ENCODE peak calls at places on chromosomes 13 and 19, in four cellular contexts. S is A549, Y is HepG2, V is K562. D is an unnamed sample.

GRCh38 chr13:66036024-66036614 is 1194.0 kb downstream of the PCDH9 start:
- DNase-seq in S (no peak), Y (no peak), V (no peak), D (no peak)

GRCh38 chr19:33868821-33869412 is 72.2 kb downstream of the KCTD15 start:
- DNase-seq in S (no peak), Y (no peak), V (no peak), D (peak)

GRCh38 chr13:48923376-48923775 is 52.3 kb upstream of the FNDC3A start:
- DNase-seq in S (no peak), Y (no peak), V (no peak), D (no peak)

GRCh38 chr19:41449865-41450178 is 6.9 kb downstream of the ERICH4 start:
- DNase-seq in S (no peak), Y (no peak), V (no peak), D (no peak)

GRCh38 chr19:49362048-49362925 is at the start of gene TEAD2:
- DNase-seq in S (peak), Y (peak), V (peak), D (peak)

GRCh38 chr19:33407716-33408115 is 34.2 kb downstream of the CEBPG start:
- DNase-seq in S (no peak), Y (no peak), V (no peak), D (no peak)

GRCh38 chr19:677201-677600 is 1.0 kb downstream of the FSTL3 start:
- DNase-seq in S (peak), Y (peak), V (no peak), D (no peak)

GRCh38 chr13:44052843-44053607 is 173.3 kb downstream of the LACC1 start:
- DNase-seq in S (no peak), Y (no peak), V (no peak), D (peak)

GRCh38 chr13:33676700-33677048 is 141.3 kb upstream of the RFC3 start:
- DNase-seq in S (peak), Y (peak), V (no peak), D (no peak)

GRCh38 chr19:49475995-49476880 is 2.2 kb downstream of the FLT3LG start:
- DNase-seq in S (peak), Y (no peak), V (peak), D (peak)

GRCh38 chr13:45206340-45206739 is 5.5 kb upstream of the KCTD4 start:
- DNase-seq in S (peak), Y (no peak), V (no peak), D (no peak)

GRCh38 chr13:77779461-77780272 is 82.2 kb downstream of the SLAIN1 start:
- DNase-seq in S (peak), Y (peak), V (no peak), D (no peak)

GRCh38 chr13:98766716-98767115 is 14.2 kb upstream of the SLC15A1 start:
- DNase-seq in S (no peak), Y (no peak), V (no peak), D (no peak)

GRCh38 chr13:99600318-99600717 is 99.0 kb downstream of the TM9SF2 start:
- DNase-seq in S (no peak), Y (peak), V (no peak), D (peak)

GRCh38 chr19:30447276-30447870 is 75.2 kb downstream of the ZNF536 start:
- DNase-seq in S (no peak), Y (no peak), V (no peak), D (no peak)

GRCh38 chr13:102944821-102945220 is 99.0 kb downstream of the ERCC5 start:
- DNase-seq in S (no peak), Y (no peak), V (no peak), D (no peak)

GRCh38 chr13:39159393-39159792 is 121.1 kb downstream of the NHLRC3 start:
- DNase-seq in S (no peak), Y (no peak), V (no peak), D (no peak)

GRCh38 chr13:112160558-112160957 is 93.6 kb downstream of the SOX1 start:
- DNase-seq in S (no peak), Y (no peak), V (no peak), D (no peak)

GRCh38 chr19:18224525-18225354 is 1.5 kb downstream of the PDE4C start:
- DNase-seq in S (peak), Y (peak), V (peak), D (peak)

GRCh38 chr19:11024259-11024658 is 63.4 kb downstream of the SMARCA4 start:
- DNase-seq in S (no peak), Y (no peak), V (no peak), D (no peak)

GRCh38 chr19:47414469-47414868 is 4.9 kb downstream of the MEIS3 start:
- DNase-seq in S (no peak), Y (peak), V (peak), D (peak)

GRCh38 chr19:4909172-4909896 is at the start of gene UHRF1:
- DNase-seq in S (no peak), Y (peak), V (peak), D (no peak)
- TF ChIP-seq HMGXB4 in S (no peak), Y (no peak), V (peak), D (peak)

DNA sequence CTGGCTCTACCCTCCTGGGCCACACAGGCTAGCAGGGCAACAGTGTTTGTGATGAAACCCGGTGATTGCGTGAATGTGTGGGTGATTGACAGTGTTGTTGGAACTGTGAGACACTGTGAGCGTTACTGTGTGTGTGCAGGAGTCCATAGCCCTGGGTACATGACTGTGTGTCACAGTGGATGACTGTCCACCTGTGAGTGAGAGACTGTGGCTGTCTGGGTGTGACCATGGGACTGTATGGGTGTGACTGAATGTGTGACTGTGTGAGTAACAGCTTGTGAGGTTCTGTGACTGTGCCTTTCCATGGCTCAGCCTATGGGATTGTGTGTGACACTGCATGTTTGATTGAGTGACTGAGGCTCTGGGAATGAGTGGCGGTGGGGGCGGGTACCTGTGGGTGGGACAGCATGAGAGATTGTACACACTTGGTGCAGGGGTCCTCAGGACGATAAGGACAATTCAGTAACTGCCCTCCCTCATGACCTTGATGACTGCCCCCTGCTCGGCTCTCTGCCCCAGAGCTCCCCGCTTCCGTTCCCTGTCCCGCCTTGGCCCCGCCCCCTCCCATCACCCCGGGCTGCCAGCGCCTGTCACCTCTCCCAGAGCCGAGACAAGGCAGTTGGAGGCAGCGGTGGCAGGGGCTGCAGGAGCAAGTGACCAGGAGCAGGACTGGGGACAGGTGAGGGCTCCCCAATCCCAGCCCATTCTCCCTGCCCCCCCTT is at the start of gene GIPR:
- DNase-seq in S (peak), Y (peak), V (peak), D (peak)
- TF ChIP-seq HMGXB4 in S (no peak), Y (no peak), V (no peak), D (no peak)

GRCh38 chr19:38793186-38793585 is 4.2 kb downstream of the LGALS7B start:
- DNase-seq in S (no peak), Y (no peak), V (no peak), D (no peak)
- TF ChIP-seq HMGXB4 in S (no peak), Y (no peak), V (no peak), D (no peak)

GRCh38 chr19:2554856-2555255 is 78.9 kb downstream of the GADD45B start:
- DNase-seq in S (no peak), Y (peak), V (no peak), D (no peak)
- TF ChIP-seq HMGXB4 in S (no peak), Y (no peak), V (no peak), D (no peak)

DNA sequence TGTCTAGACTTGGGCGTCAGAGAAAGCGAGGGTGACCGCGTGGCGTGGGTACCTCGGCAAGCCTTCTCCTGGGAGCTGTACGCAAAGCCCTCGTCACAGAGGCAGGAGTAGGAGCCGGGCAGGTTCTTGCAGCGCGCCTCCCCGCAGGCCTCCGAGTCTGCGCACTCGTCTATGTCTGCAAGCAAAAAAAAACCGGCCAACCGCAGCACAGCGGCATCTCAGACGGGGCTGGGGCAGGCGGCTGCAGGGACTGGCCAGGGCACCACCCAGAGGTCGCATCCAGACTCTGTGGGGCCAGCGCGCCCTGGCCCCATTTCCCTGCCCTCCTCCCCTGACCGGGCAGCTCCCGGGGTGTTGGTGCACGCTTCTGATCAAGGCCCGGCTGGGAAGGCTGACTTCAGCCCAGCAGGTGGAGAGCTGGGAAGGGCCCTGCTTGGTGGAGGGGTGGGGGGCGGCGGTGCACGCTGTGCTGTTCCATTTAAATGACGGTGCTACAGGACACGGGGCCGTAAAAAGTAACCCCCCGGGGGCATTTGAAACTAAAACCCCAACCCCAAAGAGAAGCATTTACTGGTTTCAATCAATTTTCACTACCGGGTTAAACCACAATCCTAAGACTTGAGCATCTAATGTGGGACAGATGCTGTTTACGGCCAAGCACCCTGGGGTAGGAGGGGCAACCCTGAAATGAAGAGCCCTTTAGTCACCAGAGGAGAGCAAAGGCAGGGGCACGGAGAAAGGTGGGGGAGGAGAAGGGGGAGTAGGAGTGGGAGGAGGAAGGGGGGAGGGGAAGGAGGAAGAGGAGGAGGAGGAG is 28.2 kb downstream of the GAS6 start:
- DNase-seq in S (no peak), Y (no peak), V (no peak), D (no peak)
- TF ChIP-seq HMGXB4 in S (no peak), Y (no peak), V (no peak), D (no peak)

D was measured in WTC11.